ENCODE peak calls at places on chromosome 13, in five cellular contexts. H, A, B, F and V are unnamed samples.

GRCh38 chr13:64688893-64689677 is 2541.1 kb downstream of the PCDH9 start:
- DNase-seq in B (no peak), H (no peak), F (no peak), A (peak; percentile 13), V (no peak)

GRCh38 chr13:113927661-113928581 is 46.0 kb downstream of the C13orf46 start:
- DNase-seq in H (no peak), A (peak; percentile 97), F (peak; percentile 71), B (no peak), V (peak; percentile 22)

GRCh38 chr13:96000069-96000468 is 53.1 kb downstream of the UGGT2 start:
- DNase-seq in B (no peak), A (no peak), F (no peak), H (no peak), V (no peak)

GRCh38 chr13:86581711-86582110 is 782.5 kb upstream of the SLITRK6 start:
- DNase-seq in F (no peak), B (no peak), A (peak; percentile 57), H (no peak), V (no peak)

GRCh38 chr13:113976711-113977684 is 3.1 kb upstream of the C13orf46 start:
- DNase-seq in F (no peak), B (no peak), H (no peak), A (no peak), V (no peak)

GRCh38 chr13:76635232-76636021 is 250.8 kb downstream of the KCTD12 start:
- DNase-seq in B (no peak), F (no peak), H (no peak), A (no peak), V (no peak)

GRCh38 chr13:112931028-112931934 is 37.7 kb upstream of the MCF2L start:
- DNase-seq in B (peak; percentile 13), H (no peak), A (peak; percentile 73), F (peak; percentile 58), V (peak; percentile 66)

GRCh38 chr13:41199526-41199925 is 5.2 kb upstream of the KBTBD7 start:
- DNase-seq in H (no peak), B (no peak), A (no peak), F (no peak), V (no peak)

GRCh38 chr13:42652642-42653415 is 78.9 kb downstream of the TNFSF11 start:
- DNase-seq in A (no peak), H (no peak), B (no peak), F (peak; percentile 72), V (no peak)

GRCh38 chr13:105368781-105369180 is 1166.7 kb downstream of the EFNB2 start:
- DNase-seq in A (no peak), F (no peak), H (no peak), B (no peak), V (no peak)

GRCh38 chr13:21573920-21574712 is 29.9 kb downstream of the MICU2 start:
- DNase-seq in F (no peak), H (no peak), A (no peak), B (no peak), V (no peak)

GRCh38 chr13:43831088-43831487 is 44.3 kb upstream of the ENOX1 start:
- DNase-seq in H (no peak), F (peak; percentile 11), B (no peak), A (peak; percentile 34), V (no peak)

GRCh38 chr13:41554626-41555386 is 97.5 kb downstream of the RGCC start:
- DNase-seq in A (no peak), H (no peak), B (no peak), F (no peak), V (no peak)

DNA sequence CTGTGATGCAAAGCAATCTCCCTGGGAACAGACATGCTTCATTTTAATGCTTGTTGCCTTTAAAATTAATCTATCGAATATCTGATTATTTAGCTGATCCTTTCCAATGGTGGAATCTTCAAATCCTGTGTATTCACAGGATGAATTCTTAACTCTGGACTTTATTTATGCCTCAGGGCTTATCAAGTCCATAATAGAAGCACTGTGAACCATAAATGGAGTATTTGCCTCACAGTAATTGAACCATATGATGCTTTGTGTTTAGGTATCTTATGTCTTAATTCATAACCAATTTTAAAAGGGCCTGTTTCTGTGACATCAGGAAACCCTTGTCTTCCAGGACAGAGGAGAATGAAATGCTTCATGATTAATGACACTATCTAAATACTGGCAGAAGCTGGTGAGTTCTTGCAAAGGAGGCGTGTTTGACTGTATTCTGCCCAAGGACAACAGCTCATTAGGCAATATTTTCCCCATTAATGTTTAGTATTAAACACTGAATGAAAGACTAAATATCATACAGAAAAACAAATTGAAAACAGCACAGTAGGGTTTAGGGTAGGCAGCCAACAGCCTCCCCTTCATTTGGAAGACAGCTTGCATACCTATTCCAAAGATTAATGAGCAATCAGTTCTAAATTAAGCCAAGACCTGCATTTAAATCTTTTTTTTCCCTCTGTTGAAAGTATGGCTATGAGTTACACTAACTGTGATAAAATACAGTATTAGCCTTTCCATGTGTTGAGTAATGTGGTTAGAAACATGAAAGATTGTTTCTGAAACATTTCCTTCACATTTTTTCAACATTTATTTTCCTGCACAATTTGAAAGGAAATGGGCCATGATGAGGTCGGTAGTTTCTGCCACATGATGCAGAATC is 709.4 kb downstream of the PCDH9 start:
- DNase-seq in A (no peak), H (no peak), B (no peak), F (no peak), V (no peak)
- H2AFZ ChIP-seq in A (no peak overlapping the region), H (no peak overlapping the region), B (no peak overlapping the region), F (no peak overlapping the region), V (no peak overlapping the region)

DNA sequence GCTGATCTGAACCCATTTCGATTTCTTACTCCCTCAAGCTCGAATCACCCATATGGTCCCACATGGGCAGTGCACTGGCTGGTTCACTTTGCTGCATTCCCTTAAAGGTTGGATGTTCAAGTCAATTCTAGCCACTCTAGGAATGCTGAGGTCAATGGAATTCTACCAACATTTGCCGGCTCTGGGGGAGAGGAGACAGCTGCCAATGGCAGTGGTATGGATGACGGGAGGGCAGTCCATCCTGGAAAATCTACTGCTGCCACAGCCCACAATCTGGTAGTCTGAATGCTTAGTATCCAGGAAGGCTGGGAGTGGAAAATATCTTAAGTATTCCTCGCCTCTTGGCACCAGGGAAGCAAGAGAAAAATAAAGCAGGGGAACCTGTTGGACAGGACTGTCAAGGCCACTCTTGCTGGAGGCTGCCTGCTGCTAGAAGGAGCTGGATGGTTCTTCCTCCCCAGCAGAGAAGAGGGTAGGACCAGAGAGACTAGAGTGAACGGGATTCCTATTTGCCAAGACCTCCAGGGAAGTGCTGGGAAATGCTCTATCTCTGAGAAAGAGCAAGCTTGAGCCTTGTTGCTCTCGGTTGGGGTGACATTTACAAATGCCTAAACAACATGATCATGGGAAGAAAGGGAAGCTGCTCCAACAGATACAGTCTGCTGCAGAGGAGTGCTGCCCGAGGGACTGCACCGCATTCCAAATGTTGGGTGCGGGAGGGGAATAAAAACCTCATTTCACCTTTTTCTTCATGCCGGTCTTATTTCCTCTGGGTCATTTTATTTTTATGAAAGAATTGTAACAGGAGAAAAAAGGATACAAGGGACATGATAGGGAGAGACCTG is 20.7 kb upstream of the HMGB1 start:
- DNase-seq in F (peak; percentile 96), B (no peak), H (no peak), A (no peak), V (peak; percentile 40)
- H2BK12ac ChIP-seq in F (peak overlapping the region; percentile 5), B (no peak overlapping the region), H (no peak overlapping the region), A (no peak overlapping the region), V (no peak overlapping the region)

DNA sequence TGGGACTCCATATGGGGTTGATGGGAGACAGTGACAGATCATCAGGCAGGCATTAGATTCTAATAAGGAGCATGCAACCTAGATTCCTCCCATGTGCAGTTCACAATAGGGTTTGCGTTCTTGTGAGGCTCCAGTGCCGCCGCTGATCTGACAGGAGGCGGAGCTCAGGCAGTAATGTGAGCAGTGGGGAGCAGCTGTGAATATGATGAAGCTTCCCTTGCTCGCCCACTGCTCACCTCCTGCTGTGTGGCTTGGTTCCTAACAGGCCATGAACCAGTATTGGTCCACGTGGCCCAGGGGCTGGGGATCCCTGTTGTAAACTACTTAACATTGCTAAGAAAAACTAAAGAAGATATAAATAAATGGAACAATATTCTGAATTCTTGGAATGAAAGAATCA is 378.4 kb downstream of the KCNRG start:
- DNase-seq in B (no peak), H (peak; percentile 30), F (no peak), A (no peak), V (peak; percentile 54)
- H2AFZ ChIP-seq in B (no peak overlapping the region), H (no peak overlapping the region), F (no peak overlapping the region), A (no peak overlapping the region), V (no peak overlapping the region)

GRCh38 chr13:44854264-44855060 is 134.8 kb downstream of the NUFIP1 start:
- DNase-seq in H (no peak), B (no peak), A (no peak), F (no peak), V (no peak)

GRCh38 chr13:44853641-44854040 is 135.6 kb downstream of the NUFIP1 start:
- DNase-seq in H (no peak), A (no peak), B (no peak), F (no peak), V (no peak)

GRCh38 chr13:44844786-44845185 is 144.5 kb downstream of the NUFIP1 start:
- DNase-seq in B (no peak), A (no peak), F (no peak), H (no peak), V (no peak)

GRCh38 chr13:44843403-44843802 is 145.9 kb downstream of the NUFIP1 start:
- DNase-seq in A (peak; percentile 30), F (no peak), H (no peak), B (no peak), V (no peak)

DNA sequence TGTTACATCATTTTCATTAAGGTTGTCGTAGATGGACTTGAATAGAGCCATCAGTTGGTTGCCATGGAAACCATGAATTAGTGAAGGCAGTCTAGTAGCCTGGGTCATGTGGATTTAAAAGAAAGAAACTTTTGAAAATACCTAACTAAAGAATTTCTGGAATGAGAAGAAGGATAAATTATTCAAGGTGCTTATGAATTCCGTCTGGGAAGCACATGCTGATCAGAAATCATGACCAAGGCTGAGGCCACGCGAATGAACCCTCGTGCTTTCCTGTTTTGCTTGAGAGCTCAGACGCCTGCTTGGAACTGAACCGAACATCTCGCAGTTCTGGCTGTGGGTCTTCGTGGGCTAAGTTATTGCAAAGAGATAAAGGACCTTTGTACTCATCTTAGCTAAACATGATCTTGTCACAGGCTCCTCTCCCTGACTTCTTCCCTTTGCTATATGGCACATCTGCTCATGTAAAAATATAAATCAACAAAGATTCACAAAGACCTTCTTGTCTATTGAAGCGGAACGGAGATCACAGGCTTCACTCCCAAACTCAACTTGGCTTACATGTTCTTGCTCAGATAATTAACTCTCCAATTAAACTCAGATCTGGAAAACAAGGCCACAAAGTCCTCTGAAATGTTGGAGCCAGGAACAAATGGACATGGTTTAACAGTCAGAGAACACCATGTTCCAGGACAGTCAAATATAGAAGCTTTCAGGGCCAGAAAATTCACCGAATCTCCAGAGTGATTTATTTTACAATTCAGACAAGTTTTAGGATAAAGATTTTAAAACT is 140.1 kb downstream of the NUFIP1 start:
- DNase-seq in F (no peak), H (no peak), B (no peak), A (no peak), V (no peak)
- H2BK12ac ChIP-seq in F (no peak overlapping the region), H (no peak overlapping the region), B (no peak overlapping the region), A (no peak overlapping the region), V (no peak overlapping the region)

GRCh38 chr13:106815545-106815944 is 247.6 kb upstream of the ARGLU1 start:
- DNase-seq in F (no peak), H (no peak), A (no peak), B (no peak), V (peak; percentile 56)

GRCh38 chr13:106814389-106814903 is 246.5 kb upstream of the ARGLU1 start:
- DNase-seq in B (no peak), H (no peak), A (no peak), F (no peak), V (no peak)

GRCh38 chr13:106819413-106820180 is 251.7 kb upstream of the ARGLU1 start:
- DNase-seq in H (no peak), B (no peak), A (no peak), F (peak; percentile 55), V (no peak)

GRCh38 chr13:106818971-106819370 is 251.0 kb upstream of the ARGLU1 start:
- DNase-seq in F (peak; percentile 30), A (no peak), B (no peak), H (no peak), V (no peak)
- H2AFZ ChIP-seq in F (no peak overlapping the region), A (no peak overlapping the region), B (no peak overlapping the region), H (no peak overlapping the region), V (no peak overlapping the region)